ENCODE peak calls at places on chromosomes 4 and X, in ten cellular contexts. One of them, this sample, is unnamed. For H3K9me3, the result is how much of the 10 kb centered on the place peaks cover.

GRCh38 chr4:6902318-6903042 is 7.1 kb upstream of the TBC1D14 start:
- DNase-seq in CD4-positive, CD25-positive, alpha-beta regulatory T cell: no peak
- DNase-seq in mammary epithelial cell: no peak
- DNase-seq in PC-3: no peak
- DNase-seq in CD8-positive, alpha-beta T cell: no peak
- DNase-seq in aorta: no peak
- DNase-seq in AG04450: no peak
- DNase-seq in Peyer's patch: no peak
- DNase-seq in naive thymus-derived CD4-positive, alpha-beta T cell: no peak
- DNase-seq in Karpas-422: no peak
- DNase-seq in this sample: no peak

GRCh38 chr4:162959056-162959455 is 207.6 kb downstream of the NAF1 start:
- DNase-seq in mammary epithelial cell: no peak
- DNase-seq in Karpas-422: peak
- DNase-seq in PC-3: peak
- DNase-seq in aorta: no peak
- DNase-seq in AG04450: no peak
- DNase-seq in Peyer's patch: no peak
- DNase-seq in naive thymus-derived CD4-positive, alpha-beta T cell: no peak
- DNase-seq in CD4-positive, CD25-positive, alpha-beta regulatory T cell: no peak
- DNase-seq in CD8-positive, alpha-beta T cell: no peak
- DNase-seq in this sample: no peak

GRCh38 chrX:68684291-68684918 is 36.9 kb downstream of the STARD8 start:
- DNase-seq in aorta: peak
- DNase-seq in Karpas-422: no peak
- DNase-seq in Peyer's patch: no peak
- DNase-seq in PC-3: no peak
- DNase-seq in CD4-positive, CD25-positive, alpha-beta regulatory T cell: no peak
- DNase-seq in naive thymus-derived CD4-positive, alpha-beta T cell: no peak
- DNase-seq in AG04450: no peak
- DNase-seq in CD8-positive, alpha-beta T cell: no peak
- DNase-seq in mammary epithelial cell: no peak
- DNase-seq in this sample: no peak

GRCh38 chr4:17788956-17789355 is 7.5 kb upstream of the FAM184B start:
- DNase-seq in PC-3: peak
- DNase-seq in naive thymus-derived CD4-positive, alpha-beta T cell: no peak
- DNase-seq in CD4-positive, CD25-positive, alpha-beta regulatory T cell: no peak
- DNase-seq in aorta: no peak
- DNase-seq in Peyer's patch: no peak
- DNase-seq in AG04450: no peak
- DNase-seq in CD8-positive, alpha-beta T cell: no peak
- DNase-seq in mammary epithelial cell: peak
- DNase-seq in Karpas-422: no peak
- DNase-seq in this sample: no peak

GRCh38 chrX:40098264-40099045 is 697 bp upstream of the BCOR start:
- DNase-seq in Karpas-422: peak
- DNase-seq in aorta: no peak
- DNase-seq in CD8-positive, alpha-beta T cell: peak
- DNase-seq in CD4-positive, CD25-positive, alpha-beta regulatory T cell: peak
- DNase-seq in mammary epithelial cell: peak
- DNase-seq in Peyer's patch: peak
- DNase-seq in PC-3: peak
- DNase-seq in AG04450: no peak
- DNase-seq in naive thymus-derived CD4-positive, alpha-beta T cell: peak
- DNase-seq in this sample: peak

GRCh38 chr4:26372525-26373172 is 51.8 kb downstream of the RBPJ start:
- DNase-seq in AG04450: peak
- DNase-seq in naive thymus-derived CD4-positive, alpha-beta T cell: peak
- DNase-seq in CD4-positive, CD25-positive, alpha-beta regulatory T cell: peak
- DNase-seq in PC-3: peak
- DNase-seq in Karpas-422: peak
- DNase-seq in Peyer's patch: no peak
- DNase-seq in aorta: no peak
- DNase-seq in mammary epithelial cell: peak
- DNase-seq in CD8-positive, alpha-beta T cell: peak
- DNase-seq in this sample: peak

GRCh38 chr4:59570850-59571476 is 1629.2 kb upstream of the ADGRL3 start:
- DNase-seq in Peyer's patch: no peak
- DNase-seq in aorta: no peak
- DNase-seq in CD8-positive, alpha-beta T cell: no peak
- DNase-seq in CD4-positive, CD25-positive, alpha-beta regulatory T cell: no peak
- DNase-seq in mammary epithelial cell: no peak
- DNase-seq in naive thymus-derived CD4-positive, alpha-beta T cell: no peak
- DNase-seq in PC-3: no peak
- DNase-seq in AG04450: no peak
- DNase-seq in Karpas-422: no peak
- DNase-seq in this sample: no peak

GRCh38 chrX:125436855-125437254 is 117.2 kb downstream of the TEX13C start:
- DNase-seq in aorta: no peak
- DNase-seq in Karpas-422: peak
- DNase-seq in naive thymus-derived CD4-positive, alpha-beta T cell: no peak
- DNase-seq in AG04450: no peak
- DNase-seq in mammary epithelial cell: peak
- DNase-seq in PC-3: peak
- DNase-seq in Peyer's patch: no peak
- DNase-seq in CD4-positive, CD25-positive, alpha-beta regulatory T cell: no peak
- DNase-seq in CD8-positive, alpha-beta T cell: no peak
- DNase-seq in this sample: no peak

GRCh38 chrX:149630681-149631292 is 805 bp downstream of the TMEM185A start:
- DNase-seq in mammary epithelial cell: peak
- DNase-seq in naive thymus-derived CD4-positive, alpha-beta T cell: no peak
- DNase-seq in Peyer's patch: no peak
- DNase-seq in CD8-positive, alpha-beta T cell: no peak
- DNase-seq in AG04450: peak
- DNase-seq in PC-3: peak
- DNase-seq in CD4-positive, CD25-positive, alpha-beta regulatory T cell: peak
- DNase-seq in aorta: no peak
- DNase-seq in Karpas-422: no peak
- DNase-seq in this sample: no peak

GRCh38 chr4:3706111-3706511 is 60.1 kb upstream of the ADRA2C start:
- DNase-seq in CD4-positive, CD25-positive, alpha-beta regulatory T cell: no peak
- DNase-seq in PC-3: no peak
- DNase-seq in AG04450: no peak
- DNase-seq in Peyer's patch: no peak
- DNase-seq in mammary epithelial cell: no peak
- DNase-seq in CD8-positive, alpha-beta T cell: no peak
- DNase-seq in Karpas-422: no peak
- DNase-seq in naive thymus-derived CD4-positive, alpha-beta T cell: no peak
- DNase-seq in aorta: peak
- DNase-seq in this sample: no peak

GRCh38 chr4:65495439-65495838 is 174.8 kb downstream of the EPHA5 start:
- DNase-seq in aorta: no peak
- DNase-seq in Peyer's patch: no peak
- DNase-seq in CD4-positive, CD25-positive, alpha-beta regulatory T cell: no peak
- DNase-seq in AG04450: no peak
- DNase-seq in CD8-positive, alpha-beta T cell: no peak
- DNase-seq in Karpas-422: no peak
- DNase-seq in mammary epithelial cell: no peak
- DNase-seq in naive thymus-derived CD4-positive, alpha-beta T cell: no peak
- DNase-seq in PC-3: peak
- DNase-seq in this sample: no peak

GRCh38 chr4:26719954-26720552 is 136.2 kb downstream of the TBC1D19 start:
- DNase-seq in CD4-positive, CD25-positive, alpha-beta regulatory T cell: no peak
- DNase-seq in PC-3: peak
- DNase-seq in AG04450: no peak
- DNase-seq in aorta: no peak
- DNase-seq in mammary epithelial cell: no peak
- DNase-seq in naive thymus-derived CD4-positive, alpha-beta T cell: no peak
- DNase-seq in Karpas-422: peak
- DNase-seq in CD8-positive, alpha-beta T cell: no peak
- DNase-seq in Peyer's patch: no peak
- DNase-seq in this sample: no peak

GRCh38 chr4:26197018-26197779 is 123.6 kb upstream of the RBPJ start:
- DNase-seq in mammary epithelial cell: peak
- DNase-seq in CD4-positive, CD25-positive, alpha-beta regulatory T cell: no peak
- DNase-seq in aorta: no peak
- DNase-seq in Karpas-422: no peak
- DNase-seq in AG04450: peak
- DNase-seq in CD8-positive, alpha-beta T cell: peak
- DNase-seq in Peyer's patch: peak
- DNase-seq in naive thymus-derived CD4-positive, alpha-beta T cell: peak
- DNase-seq in PC-3: peak
- DNase-seq in this sample: peak

GRCh38 chr4:153541426-153542096 is 75.4 kb downstream of the TMEM131L start:
- DNase-seq in aorta: no peak
- DNase-seq in Peyer's patch: no peak
- DNase-seq in naive thymus-derived CD4-positive, alpha-beta T cell: no peak
- DNase-seq in Karpas-422: no peak
- DNase-seq in AG04450: peak
- DNase-seq in CD8-positive, alpha-beta T cell: no peak
- DNase-seq in PC-3: peak
- DNase-seq in CD4-positive, CD25-positive, alpha-beta regulatory T cell: no peak
- DNase-seq in mammary epithelial cell: peak
- DNase-seq in this sample: no peak

GRCh38 chr4:142345909-142346308 is 500.2 kb downstream of the INPP4B start:
- DNase-seq in aorta: no peak
- DNase-seq in naive thymus-derived CD4-positive, alpha-beta T cell: no peak
- DNase-seq in Peyer's patch: no peak
- DNase-seq in Karpas-422: no peak
- DNase-seq in CD4-positive, CD25-positive, alpha-beta regulatory T cell: no peak
- DNase-seq in CD8-positive, alpha-beta T cell: no peak
- DNase-seq in mammary epithelial cell: no peak
- DNase-seq in PC-3: no peak
- DNase-seq in AG04450: no peak
- DNase-seq in this sample: no peak

GRCh38 chr4:52110171-52110570 is 59.1 kb downstream of the SPATA18 start:
- DNase-seq in Karpas-422: no peak
- DNase-seq in CD4-positive, CD25-positive, alpha-beta regulatory T cell: no peak
- DNase-seq in CD8-positive, alpha-beta T cell: no peak
- DNase-seq in naive thymus-derived CD4-positive, alpha-beta T cell: no peak
- DNase-seq in AG04450: no peak
- DNase-seq in mammary epithelial cell: peak
- DNase-seq in Peyer's patch: no peak
- DNase-seq in PC-3: no peak
- DNase-seq in aorta: no peak
- DNase-seq in this sample: no peak

GRCh38 chr4:5888706-5889696 is 3.9 kb downstream of the CRMP1 start:
- DNase-seq in CD8-positive, alpha-beta T cell: no peak
- DNase-seq in PC-3: no peak
- DNase-seq in Peyer's patch: no peak
- DNase-seq in AG04450: no peak
- DNase-seq in CD4-positive, CD25-positive, alpha-beta regulatory T cell: no peak
- DNase-seq in Karpas-422: peak
- DNase-seq in naive thymus-derived CD4-positive, alpha-beta T cell: no peak
- DNase-seq in mammary epithelial cell: no peak
- DNase-seq in aorta: no peak
- DNase-seq in this sample: no peak

DNA sequence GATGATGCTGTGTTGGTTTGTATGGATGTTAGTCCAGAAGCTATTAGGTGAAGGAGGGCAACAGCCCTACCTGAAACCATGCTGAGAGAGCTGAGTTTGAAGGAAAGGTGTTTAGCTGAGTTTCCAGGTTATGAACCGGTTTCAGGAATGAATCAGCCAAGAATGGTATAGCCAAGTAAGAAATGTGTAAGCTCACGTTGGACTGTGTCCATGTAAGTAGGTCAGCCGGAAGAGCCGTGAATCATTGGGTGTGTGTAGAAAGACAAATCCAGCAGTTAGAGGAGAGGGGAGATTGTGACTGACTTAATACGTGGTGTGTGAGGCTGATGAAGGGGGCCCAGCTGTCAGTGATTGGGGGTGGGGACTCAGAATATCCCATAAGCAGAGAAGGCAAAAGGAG is 77.2 kb upstream of the SPIN4 start:
- DNase-seq in Peyer's patch: no peak
- DNase-seq in CD8-positive, alpha-beta T cell: no peak
- DNase-seq in aorta: no peak
- DNase-seq in AG04450: no peak
- DNase-seq in mammary epithelial cell: peak
- DNase-seq in CD4-positive, CD25-positive, alpha-beta regulatory T cell: no peak
- DNase-seq in naive thymus-derived CD4-positive, alpha-beta T cell: no peak
- DNase-seq in PC-3: peak
- DNase-seq in Karpas-422: no peak
- DNase-seq in this sample: no peak
- H3K9me3 ChIP-seq in Peyer's patch: under half
- H3K9me3 ChIP-seq in CD8-positive, alpha-beta T cell: under half
- H3K9me3 ChIP-seq in aorta: under half
- H3K9me3 ChIP-seq in AG04450: under half
- H3K9me3 ChIP-seq in mammary epithelial cell: under half
- H3K9me3 ChIP-seq in CD4-positive, CD25-positive, alpha-beta regulatory T cell: under half
- H3K9me3 ChIP-seq in naive thymus-derived CD4-positive, alpha-beta T cell: under half
- H3K9me3 ChIP-seq in PC-3: under half
- H3K9me3 ChIP-seq in Karpas-422: under half
- H3K9me3 ChIP-seq in this sample: under half

GRCh38 chr4:179521937-179522336 is 2079.7 kb upstream of the AGA start:
- DNase-seq in CD4-positive, CD25-positive, alpha-beta regulatory T cell: no peak
- DNase-seq in Karpas-422: no peak
- DNase-seq in mammary epithelial cell: no peak
- DNase-seq in aorta: no peak
- DNase-seq in Peyer's patch: no peak
- DNase-seq in CD8-positive, alpha-beta T cell: no peak
- DNase-seq in PC-3: no peak
- DNase-seq in AG04450: no peak
- DNase-seq in naive thymus-derived CD4-positive, alpha-beta T cell: no peak
- DNase-seq in this sample: no peak
- H3K9me3 ChIP-seq in CD4-positive, CD25-positive, alpha-beta regulatory T cell: under half
- H3K9me3 ChIP-seq in Karpas-422: under half
- H3K9me3 ChIP-seq in mammary epithelial cell: under half
- H3K9me3 ChIP-seq in aorta: under half
- H3K9me3 ChIP-seq in Peyer's patch: under half
- H3K9me3 ChIP-seq in CD8-positive, alpha-beta T cell: under half
- H3K9me3 ChIP-seq in PC-3: under half
- H3K9me3 ChIP-seq in AG04450: under half
- H3K9me3 ChIP-seq in naive thymus-derived CD4-positive, alpha-beta T cell: under half
- H3K9me3 ChIP-seq in this sample: under half

DNA sequence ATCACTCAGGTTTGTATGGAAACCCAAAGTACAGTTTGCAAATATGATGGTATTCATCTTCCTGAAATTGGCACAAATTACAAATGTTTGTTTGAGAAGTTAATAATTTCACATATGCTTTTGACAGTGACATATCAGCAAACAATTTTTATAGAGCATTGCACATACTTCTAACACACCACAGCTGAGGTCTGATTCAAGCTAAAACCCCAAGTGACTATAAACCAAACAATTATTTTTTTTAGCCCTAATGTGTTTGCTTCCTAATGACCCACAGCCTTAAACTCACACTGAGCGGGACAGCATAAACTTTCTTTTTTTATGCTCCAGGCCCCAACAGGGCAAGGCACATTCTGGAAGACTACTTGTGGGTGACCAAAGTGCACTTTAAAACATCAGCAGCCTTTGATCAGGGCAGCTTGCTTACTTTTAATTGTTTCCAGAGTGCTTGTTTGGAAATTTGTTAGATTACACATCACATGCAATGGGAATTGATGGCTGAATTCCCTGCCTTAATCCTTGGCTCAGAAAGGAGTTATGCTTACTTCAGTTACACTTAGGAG is 502.7 kb upstream of the SLIT2 start:
- DNase-seq in Karpas-422: no peak
- DNase-seq in CD4-positive, CD25-positive, alpha-beta regulatory T cell: no peak
- DNase-seq in naive thymus-derived CD4-positive, alpha-beta T cell: no peak
- DNase-seq in aorta: no peak
- DNase-seq in AG04450: no peak
- DNase-seq in Peyer's patch: no peak
- DNase-seq in PC-3: peak
- DNase-seq in mammary epithelial cell: no peak
- DNase-seq in CD8-positive, alpha-beta T cell: no peak
- DNase-seq in this sample: no peak
- H3K9me3 ChIP-seq in Karpas-422: under half
- H3K9me3 ChIP-seq in CD4-positive, CD25-positive, alpha-beta regulatory T cell: under half
- H3K9me3 ChIP-seq in naive thymus-derived CD4-positive, alpha-beta T cell: under half
- H3K9me3 ChIP-seq in aorta: under half
- H3K9me3 ChIP-seq in AG04450: under half
- H3K9me3 ChIP-seq in Peyer's patch: under half
- H3K9me3 ChIP-seq in PC-3: under half
- H3K9me3 ChIP-seq in mammary epithelial cell: under half
- H3K9me3 ChIP-seq in CD8-positive, alpha-beta T cell: under half
- H3K9me3 ChIP-seq in this sample: under half

GRCh38 chr4:24702266-24702665 is 93.1 kb upstream of the SOD3 start:
- DNase-seq in CD4-positive, CD25-positive, alpha-beta regulatory T cell: no peak
- DNase-seq in Karpas-422: no peak
- DNase-seq in naive thymus-derived CD4-positive, alpha-beta T cell: no peak
- DNase-seq in mammary epithelial cell: no peak
- DNase-seq in PC-3: no peak
- DNase-seq in aorta: no peak
- DNase-seq in CD8-positive, alpha-beta T cell: no peak
- DNase-seq in Peyer's patch: no peak
- DNase-seq in AG04450: no peak
- DNase-seq in this sample: no peak
- H3K9me3 ChIP-seq in CD4-positive, CD25-positive, alpha-beta regulatory T cell: under half
- H3K9me3 ChIP-seq in Karpas-422: under half
- H3K9me3 ChIP-seq in naive thymus-derived CD4-positive, alpha-beta T cell: under half
- H3K9me3 ChIP-seq in mammary epithelial cell: under half
- H3K9me3 ChIP-seq in PC-3: under half
- H3K9me3 ChIP-seq in aorta: under half
- H3K9me3 ChIP-seq in CD8-positive, alpha-beta T cell: under half
- H3K9me3 ChIP-seq in Peyer's patch: under half
- H3K9me3 ChIP-seq in AG04450: under half
- H3K9me3 ChIP-seq in this sample: under half